ENCODE peak calls at places on chromosomes 2 and 18, in six cellular contexts. One of them, this sample, is unnamed.
A peak's percentile ranks its signal among the peaks of the same experiment; 100 is the strongest.

GRCh38 chr2:6525371-6525770 is 340.3 kb downstream of the CMPK2 start:
- DNase-seq in cardiac fibroblast: no peak
- DNase-seq in brain microvascular endothelial cell: no peak
- DNase-seq in mammary epithelial cell: no peak
- DNase-seq in epithelial cell of esophagus: no peak
- DNase-seq in cardiac muscle cell: peak; percentile 6
- DNase-seq in this sample: no peak

GRCh38 chr2:3620834-3621233 is 25.9 kb downstream of the COLEC11 start:
- DNase-seq in cardiac fibroblast: peak; percentile 52
- DNase-seq in brain microvascular endothelial cell: peak; percentile 58
- DNase-seq in mammary epithelial cell: peak; percentile 85
- DNase-seq in epithelial cell of esophagus: peak; percentile 86
- DNase-seq in cardiac muscle cell: no peak
- DNase-seq in this sample: no peak

GRCh38 chr2:219901155-219901554 is 273.7 kb downstream of the SLC4A3 start:
- DNase-seq in cardiac fibroblast: no peak
- DNase-seq in brain microvascular endothelial cell: no peak
- DNase-seq in mammary epithelial cell: no peak
- DNase-seq in epithelial cell of esophagus: no peak
- DNase-seq in cardiac muscle cell: no peak
- DNase-seq in this sample: no peak

GRCh38 chr2:216540920-216541319 is 42.3 kb downstream of the RPL37A start:
- DNase-seq in cardiac fibroblast: no peak
- DNase-seq in brain microvascular endothelial cell: no peak
- DNase-seq in mammary epithelial cell: peak; percentile 10
- DNase-seq in epithelial cell of esophagus: no peak
- DNase-seq in cardiac muscle cell: no peak
- DNase-seq in this sample: no peak

GRCh38 chr2:25920326-25920725 is 42.0 kb upstream of the ASXL2 start:
- DNase-seq in cardiac fibroblast: peak; percentile 17
- DNase-seq in brain microvascular endothelial cell: no peak
- DNase-seq in mammary epithelial cell: no peak
- DNase-seq in epithelial cell of esophagus: peak; percentile 39
- DNase-seq in cardiac muscle cell: no peak
- DNase-seq in this sample: no peak

GRCh38 chr2:1767939-1768691 is 23.8 kb upstream of the PXDN start:
- DNase-seq in cardiac fibroblast: no peak
- DNase-seq in brain microvascular endothelial cell: no peak
- DNase-seq in mammary epithelial cell: no peak
- DNase-seq in epithelial cell of esophagus: no peak
- DNase-seq in cardiac muscle cell: no peak
- DNase-seq in this sample: no peak

GRCh38 chr18:62996552-62996951 is 281.2 kb downstream of the PHLPP1 start:
- DNase-seq in cardiac fibroblast: no peak
- DNase-seq in brain microvascular endothelial cell: no peak
- DNase-seq in mammary epithelial cell: no peak
- DNase-seq in epithelial cell of esophagus: no peak
- DNase-seq in cardiac muscle cell: no peak
- DNase-seq in this sample: no peak

GRCh38 chr2:14634885-14635871 is 2.7 kb downstream of the LRATD1 start:
- DNase-seq in cardiac fibroblast: peak; percentile 29
- DNase-seq in brain microvascular endothelial cell: peak; percentile 28
- DNase-seq in mammary epithelial cell: peak; percentile 89
- DNase-seq in epithelial cell of esophagus: peak; percentile 88
- DNase-seq in cardiac muscle cell: peak; percentile 75
- DNase-seq in this sample: no peak

GRCh38 chr2:229376866-229377265 is 105.8 kb upstream of the PID1 start:
- DNase-seq in cardiac fibroblast: no peak
- DNase-seq in brain microvascular endothelial cell: no peak
- DNase-seq in mammary epithelial cell: peak; percentile 73
- DNase-seq in epithelial cell of esophagus: peak; percentile 79
- DNase-seq in cardiac muscle cell: no peak
- DNase-seq in this sample: no peak

GRCh38 chr2:105515581-105516415 is 116.9 kb upstream of the FHL2 start:
- DNase-seq in cardiac fibroblast: no peak
- DNase-seq in brain microvascular endothelial cell: no peak
- DNase-seq in mammary epithelial cell: peak; percentile 35
- DNase-seq in epithelial cell of esophagus: peak; percentile 39
- DNase-seq in cardiac muscle cell: no peak
- DNase-seq in this sample: no peak

GRCh38 chr2:156763174-156763573 is 327.0 kb downstream of the GPD2 start:
- DNase-seq in cardiac fibroblast: no peak
- DNase-seq in brain microvascular endothelial cell: no peak
- DNase-seq in mammary epithelial cell: no peak
- DNase-seq in epithelial cell of esophagus: no peak
- DNase-seq in cardiac muscle cell: no peak
- DNase-seq in this sample: no peak

GRCh38 chr2:167853717-167854116 is 393.7 kb downstream of the STK39 start:
- DNase-seq in cardiac fibroblast: no peak
- DNase-seq in brain microvascular endothelial cell: no peak
- DNase-seq in mammary epithelial cell: no peak
- DNase-seq in epithelial cell of esophagus: no peak
- DNase-seq in cardiac muscle cell: no peak
- DNase-seq in this sample: no peak

GRCh38 chr2:168346725-168347477 is 99.5 kb upstream of the STK39 start:
- DNase-seq in cardiac fibroblast: peak; percentile 77
- DNase-seq in brain microvascular endothelial cell: peak; percentile 59
- DNase-seq in mammary epithelial cell: peak; percentile 52
- DNase-seq in epithelial cell of esophagus: peak; percentile 72
- DNase-seq in cardiac muscle cell: peak; percentile 83
- DNase-seq in this sample: peak; percentile 24

GRCh38 chr2:14752294-14752693 is 119.8 kb downstream of the LRATD1 start:
- DNase-seq in cardiac fibroblast: no peak
- DNase-seq in brain microvascular endothelial cell: no peak
- DNase-seq in mammary epithelial cell: no peak
- DNase-seq in epithelial cell of esophagus: peak; percentile 22
- DNase-seq in cardiac muscle cell: no peak
- DNase-seq in this sample: no peak

DNA sequence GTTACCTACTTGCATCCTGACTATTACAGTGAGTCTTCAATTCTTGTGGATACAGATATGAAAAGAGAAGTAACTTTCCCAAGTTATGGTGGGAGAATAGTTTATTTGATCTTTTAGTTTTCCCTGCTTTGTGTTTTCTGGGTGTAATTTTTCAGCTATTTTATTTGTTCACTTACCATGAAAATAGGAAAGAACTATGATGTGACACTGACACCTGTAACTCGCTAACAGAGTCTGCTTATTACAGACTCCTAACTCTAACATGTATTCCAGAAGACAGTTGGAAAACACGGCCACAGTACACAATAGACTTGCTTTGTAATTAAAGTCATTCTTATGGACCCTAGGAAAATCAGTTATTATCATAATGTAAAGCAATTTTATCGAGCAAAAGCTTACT is 323.2 kb downstream of the LRRTM1 start:
- DNase-seq in cardiac fibroblast: no peak
- DNase-seq in brain microvascular endothelial cell: no peak
- DNase-seq in mammary epithelial cell: no peak
- DNase-seq in epithelial cell of esophagus: no peak
- DNase-seq in cardiac muscle cell: no peak
- DNase-seq in this sample: no peak
- TF ChIP-seq CTCF in cardiac fibroblast: no peak
- TF ChIP-seq CTCF in brain microvascular endothelial cell: no peak
- TF ChIP-seq CTCF in mammary epithelial cell: no peak
- TF ChIP-seq CTCF in epithelial cell of esophagus: no peak
- TF ChIP-seq CTCF in cardiac muscle cell: no peak
- TF ChIP-seq CTCF in this sample: no peak

GRCh38 chr18:9734189-9734588 is 26.1 kb downstream of the RAB31 start:
- DNase-seq in cardiac fibroblast: no peak
- DNase-seq in brain microvascular endothelial cell: no peak
- DNase-seq in mammary epithelial cell: no peak
- DNase-seq in epithelial cell of esophagus: peak; percentile 93
- DNase-seq in cardiac muscle cell: no peak
- DNase-seq in this sample: no peak
- TF ChIP-seq CTCF in cardiac fibroblast: no peak
- TF ChIP-seq CTCF in brain microvascular endothelial cell: no peak
- TF ChIP-seq CTCF in mammary epithelial cell: no peak
- TF ChIP-seq CTCF in epithelial cell of esophagus: no peak
- TF ChIP-seq CTCF in cardiac muscle cell: no peak
- TF ChIP-seq CTCF in this sample: no peak

GRCh38 chr2:232658217-232658785 is 24.9 kb downstream of the EFHD1 start:
- DNase-seq in cardiac fibroblast: no peak
- DNase-seq in brain microvascular endothelial cell: no peak
- DNase-seq in mammary epithelial cell: no peak
- DNase-seq in epithelial cell of esophagus: no peak
- DNase-seq in cardiac muscle cell: peak; percentile 18
- DNase-seq in this sample: no peak
- TF ChIP-seq CTCF in cardiac fibroblast: no peak
- TF ChIP-seq CTCF in brain microvascular endothelial cell: peak; percentile 18
- TF ChIP-seq CTCF in mammary epithelial cell: no peak
- TF ChIP-seq CTCF in epithelial cell of esophagus: no peak
- TF ChIP-seq CTCF in cardiac muscle cell: peak; percentile 31
- TF ChIP-seq CTCF in this sample: no peak

GRCh38 chr2:199684168-199684567 is 166.8 kb downstream of the FTCDNL1 start:
- DNase-seq in cardiac fibroblast: no peak
- DNase-seq in brain microvascular endothelial cell: no peak
- DNase-seq in mammary epithelial cell: no peak
- DNase-seq in epithelial cell of esophagus: no peak
- DNase-seq in cardiac muscle cell: no peak
- DNase-seq in this sample: no peak
- TF ChIP-seq CTCF in cardiac fibroblast: no peak
- TF ChIP-seq CTCF in brain microvascular endothelial cell: peak; percentile 16
- TF ChIP-seq CTCF in mammary epithelial cell: no peak
- TF ChIP-seq CTCF in epithelial cell of esophagus: peak; percentile 12
- TF ChIP-seq CTCF in cardiac muscle cell: no peak
- TF ChIP-seq CTCF in this sample: no peak

DNA sequence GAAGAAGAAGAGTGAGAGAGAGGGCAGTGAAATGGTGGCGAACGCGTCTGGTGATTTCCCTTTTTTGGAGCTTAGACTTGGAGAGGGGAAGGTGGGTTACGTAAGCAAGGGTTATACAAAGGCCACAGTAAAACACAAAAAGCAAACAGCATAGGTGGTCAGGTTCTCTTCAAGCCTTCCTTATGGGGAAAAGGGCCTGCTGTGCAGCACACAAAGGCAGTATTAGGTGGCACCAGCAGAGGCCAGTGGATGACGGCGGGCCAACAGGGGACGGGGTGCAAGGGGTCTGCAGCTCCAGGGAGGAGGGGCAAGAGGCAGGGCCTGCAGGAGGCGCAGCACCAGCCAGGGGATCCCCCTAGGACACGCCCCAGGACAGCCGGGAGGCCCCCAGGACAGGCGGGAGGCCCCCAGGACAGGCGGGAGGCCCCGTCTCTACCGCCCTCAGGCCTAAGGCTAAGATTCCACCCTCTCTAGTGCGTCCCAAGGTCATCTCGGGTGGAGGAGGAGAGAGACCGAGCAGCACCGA is 32.6 kb upstream of the NPC1 start:
- DNase-seq in cardiac fibroblast: no peak
- DNase-seq in brain microvascular endothelial cell: no peak
- DNase-seq in mammary epithelial cell: no peak
- DNase-seq in epithelial cell of esophagus: no peak
- DNase-seq in cardiac muscle cell: peak; percentile 21
- DNase-seq in this sample: peak; percentile 17
- TF ChIP-seq CTCF in cardiac fibroblast: no peak
- TF ChIP-seq CTCF in brain microvascular endothelial cell: peak; percentile 36
- TF ChIP-seq CTCF in mammary epithelial cell: no peak
- TF ChIP-seq CTCF in epithelial cell of esophagus: no peak
- TF ChIP-seq CTCF in cardiac muscle cell: peak; percentile 16
- TF ChIP-seq CTCF in this sample: no peak

DNA sequence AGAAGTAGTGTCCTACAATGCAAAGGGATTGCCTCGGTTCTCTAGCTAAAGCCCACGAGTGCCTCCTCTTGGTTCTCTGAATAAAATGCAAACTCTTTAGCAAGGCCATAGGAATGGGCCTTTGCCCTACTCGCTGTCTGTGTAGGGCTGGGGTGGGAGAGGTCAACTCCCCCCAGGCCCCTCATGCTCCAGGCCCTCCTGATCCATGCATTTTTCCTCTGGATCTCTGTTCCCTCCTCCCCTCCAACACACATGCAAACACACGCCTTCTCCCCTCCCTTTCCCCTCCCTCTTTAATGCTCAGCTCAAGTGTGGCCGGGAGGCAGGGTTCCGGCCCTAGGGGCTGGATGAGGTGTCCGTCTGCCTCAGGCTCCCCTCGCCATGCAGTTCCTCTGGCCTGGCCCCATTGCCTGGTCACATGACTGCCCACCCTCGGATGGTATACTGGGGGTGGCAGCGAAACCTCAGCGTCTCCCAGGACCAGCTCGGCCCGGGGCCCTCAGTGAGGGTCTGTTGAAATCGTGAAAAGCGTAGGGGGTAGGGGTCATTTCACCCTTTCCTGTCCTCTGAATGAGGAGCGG is 14.9 kb upstream of the KLF11 start:
- DNase-seq in cardiac fibroblast: no peak
- DNase-seq in brain microvascular endothelial cell: no peak
- DNase-seq in mammary epithelial cell: no peak
- DNase-seq in epithelial cell of esophagus: no peak
- DNase-seq in cardiac muscle cell: no peak
- DNase-seq in this sample: no peak
- TF ChIP-seq CTCF in cardiac fibroblast: no peak
- TF ChIP-seq CTCF in brain microvascular endothelial cell: peak; percentile 25
- TF ChIP-seq CTCF in mammary epithelial cell: no peak
- TF ChIP-seq CTCF in epithelial cell of esophagus: no peak
- TF ChIP-seq CTCF in cardiac muscle cell: peak; percentile 7
- TF ChIP-seq CTCF in this sample: no peak

GRCh38 chr2:130374587-130375290 is 18.9 kb downstream of the PTPN18 start:
- DNase-seq in cardiac fibroblast: peak; percentile 41
- DNase-seq in brain microvascular endothelial cell: peak; percentile 42
- DNase-seq in mammary epithelial cell: no peak
- DNase-seq in epithelial cell of esophagus: no peak
- DNase-seq in cardiac muscle cell: no peak
- DNase-seq in this sample: no peak

GRCh38 chr2:130375291-130376266 is 19.7 kb downstream of the PTPN18 start:
- DNase-seq in cardiac fibroblast: peak; percentile 41
- DNase-seq in brain microvascular endothelial cell: no peak
- DNase-seq in mammary epithelial cell: no peak
- DNase-seq in epithelial cell of esophagus: no peak
- DNase-seq in cardiac muscle cell: no peak
- DNase-seq in this sample: no peak

GRCh38 chr2:130377491-130377890 is 21.6 kb downstream of the PTPN18 start:
- DNase-seq in cardiac fibroblast: no peak
- DNase-seq in brain microvascular endothelial cell: no peak
- DNase-seq in mammary epithelial cell: no peak
- DNase-seq in epithelial cell of esophagus: no peak
- DNase-seq in cardiac muscle cell: no peak
- DNase-seq in this sample: no peak

GRCh38 chr2:130378206-130378897 is 22.5 kb downstream of the PTPN18 start:
- DNase-seq in cardiac fibroblast: no peak
- DNase-seq in brain microvascular endothelial cell: no peak
- DNase-seq in mammary epithelial cell: no peak
- DNase-seq in epithelial cell of esophagus: no peak
- DNase-seq in cardiac muscle cell: no peak
- DNase-seq in this sample: no peak

GRCh38 chr2:130376433-130377293 is 20.8 kb downstream of the PTPN18 start:
- DNase-seq in cardiac fibroblast: no peak
- DNase-seq in brain microvascular endothelial cell: no peak
- DNase-seq in mammary epithelial cell: no peak
- DNase-seq in epithelial cell of esophagus: no peak
- DNase-seq in cardiac muscle cell: no peak
- DNase-seq in this sample: no peak
- TF ChIP-seq CTCF in cardiac fibroblast: peak; percentile 23
- TF ChIP-seq CTCF in brain microvascular endothelial cell: peak; percentile 40
- TF ChIP-seq CTCF in mammary epithelial cell: no peak
- TF ChIP-seq CTCF in epithelial cell of esophagus: no peak
- TF ChIP-seq CTCF in cardiac muscle cell: peak; percentile 18
- TF ChIP-seq CTCF in this sample: no peak

This sample was measured in activated B cell treated with CpG ODN at 0.5 μM for 24 hours.